ENCODE peak calls at places on chromosomes 6 and 20, in four cellular contexts. X, K, P and I are unnamed samples.

GRCh38 chr20:60481742-60482133 is 523.5 kb downstream of the CDH26 start:
- DNase-seq in X (no peak), K (no peak), P (no peak), I (no peak)

GRCh38 chr6:101705866-101706265 is 312.4 kb downstream of the GRIK2 start:
- DNase-seq in X (no peak), K (no peak), P (no peak), I (no peak)

GRCh38 chr6:140385686-140386085 is 1011.2 kb upstream of the CITED2 start:
- DNase-seq in X (no peak), K (no peak), P (no peak), I (no peak)

GRCh38 chr6:168219167-168219566 is 100.4 kb downstream of the DACT2 start:
- DNase-seq in X (no peak), K (no peak), P (no peak), I (no peak)

GRCh38 chr6:132568611-132569010 is 1.5 kb upstream of the TAAR6 start:
- DNase-seq in X (no peak), K (no peak), P (no peak), I (no peak)

GRCh38 chr6:92911301-92911700 is 508.1 kb downstream of the EPHA7 start:
- DNase-seq in X (no peak), K (no peak), P (no peak), I (no peak)

GRCh38 chr6:132115714-132116366 is 164.7 kb upstream of the CCN2 start:
- DNase-seq in X (no peak), K (no peak), P (no peak), I (no peak)

GRCh38 chr20:61083431-61083830 is 168.6 kb upstream of the CDH4 start:
- DNase-seq in X (no peak), K (no peak), P (no peak), I (no peak)

GRCh38 chr6:105459049-105459448 is 56.2 kb upstream of the PREP start:
- DNase-seq in X (no peak), K (no peak), P (no peak), I (no peak)

GRCh38 chr6:69233195-69233524 is 563.6 kb downstream of the LMBRD1 start:
- DNase-seq in X (no peak), K (no peak), P (no peak), I (no peak)

GRCh38 chr20:19275630-19276071 is 63.2 kb downstream of the SLC24A3 start:
- DNase-seq in X (no peak), K (peak; percentile 44), P (peak; percentile 53), I (no peak)

GRCh38 chr6:170152989-170153388 is 137.9 kb downstream of the DLL1 start:
- DNase-seq in X (no peak), K (peak; percentile 59), P (no peak), I (no peak)

GRCh38 chr6:12304487-12304886 is 14.3 kb downstream of the EDN1 start:
- DNase-seq in X (no peak), K (no peak), P (no peak), I (no peak)

GRCh38 chr20:20253744-20254330 is 114.1 kb upstream of the INSM1 start:
- DNase-seq in X (no peak), K (no peak), P (no peak), I (no peak)

GRCh38 chr6:13404115-13404891 is 76.0 kb upstream of the TBC1D7 start:
- DNase-seq in X (no peak), K (no peak), P (no peak), I (no peak)

GRCh38 chr6:111674413-111674812 is 68.7 kb upstream of the TRAF3IP2 start:
- DNase-seq in X (no peak), K (no peak), P (no peak), I (no peak)
- H3K36me3 ChIP-seq in X (peaks cover 51% of the 10 kb centered on the region), K (peaks cover 8% of the 10 kb centered on the region), P (no peaks in the 10 kb centered on the region), I (peaks cover 6% of the 10 kb centered on the region)

GRCh38 chr20:39516964-39517363 is 554.8 kb downstream of the DHX35 start:
- DNase-seq in X (no peak), K (no peak), P (no peak), I (no peak)
- H3K4me3 ChIP-seq in X (no peak overlapping the region), K (no peak overlapping the region), P (no peak overlapping the region), I (no peak overlapping the region)

DNA sequence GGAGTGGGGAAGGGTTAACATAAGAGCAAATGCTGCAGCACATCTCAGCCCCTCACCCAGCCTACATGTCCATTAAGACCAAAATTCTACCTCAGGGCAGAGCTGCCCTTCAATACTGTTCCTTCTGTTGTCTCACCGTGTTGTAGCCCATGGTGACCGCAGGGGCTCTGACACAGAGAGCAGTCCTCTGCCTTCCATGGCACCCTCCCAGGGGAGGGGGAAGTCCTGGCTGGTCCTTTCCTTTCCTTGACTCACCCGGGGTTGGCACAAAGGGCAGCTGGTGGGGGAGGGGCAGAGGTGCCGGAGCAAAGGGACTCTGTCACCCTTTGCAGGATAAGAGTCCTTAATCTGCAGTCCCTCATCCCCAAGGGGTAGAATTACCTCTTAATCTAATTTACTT is 15.2 kb downstream of the NKX2-2 start:
- DNase-seq in X (no peak), K (no peak), P (no peak), I (no peak)
- H3K27me3 ChIP-seq in X (peaks cover 4% of the 10 kb centered on the region), K (peaks cover 51% of the 10 kb centered on the region), P (peaks cover 45% of the 10 kb centered on the region), I (peaks cover 4% of the 10 kb centered on the region)

GRCh38 chr6:14995966-14996602 is 249.8 kb upstream of the JARID2 start:
- DNase-seq in X (no peak), K (no peak), P (no peak), I (no peak)
- H3K36me3 ChIP-seq in X (no peaks in the 10 kb centered on the region), K (no peaks in the 10 kb centered on the region), P (no peaks in the 10 kb centered on the region), I (no peaks in the 10 kb centered on the region)